ENCODE peak calls at places on chromosomes 2 and 18, in five cellular contexts. Y is IMR-90, D is neuronal stem cell, L is mesenchymal stem cell, U is H1. Q is an unnamed sample.

GRCh38 chr2:240989451-240990265 is 8.8 kb upstream of the SNED1 start:
- DNase-seq in Y (peak), D (no peak), L (peak), U (peak), Q (peak)

GRCh38 chr18:22314406-22314805 is 103.3 kb downstream of the CTAGE1 start:
- DNase-seq in Y (peak), D (no peak), L (peak), U (no peak), Q (peak)

GRCh38 chr18:22408059-22408458 is 9.7 kb downstream of the CTAGE1 start:
- DNase-seq in Y (no peak), D (no peak), L (no peak), U (no peak), Q (peak)

GRCh38 chr2:48219234-48219554 is 310.8 kb upstream of the STON1 start:
- DNase-seq in Y (no peak), D (no peak), L (no peak), U (no peak), Q (no peak)

GRCh38 chr2:190167702-190168101 is 105.2 kb upstream of the MSTN start:
- DNase-seq in Y (no peak), D (no peak), L (no peak), U (no peak), Q (no peak)

GRCh38 chr2:171711351-171711750 is 24.1 kb downstream of the DYNC1I2 start:
- DNase-seq in Y (peak), D (no peak), L (no peak), U (no peak), Q (peak)

GRCh38 chr2:8643996-8644356 is 37.9 kb upstream of the ID2 start:
- DNase-seq in Y (no peak), D (no peak), L (no peak), U (no peak), Q (no peak)

GRCh38 chr18:79011300-79011870 is 31.8 kb downstream of the SALL3 start:
- DNase-seq in Y (no peak), D (no peak), L (no peak), U (no peak), Q (no peak)

GRCh38 chr2:62526531-62527381 is 20.8 kb upstream of the TMEM17 start:
- DNase-seq in Y (no peak), D (no peak), L (no peak), U (no peak), Q (peak)

GRCh38 chr2:96733931-96734330 is 5.9 kb downstream of the LMAN2L start:
- DNase-seq in Y (no peak), D (no peak), L (no peak), U (no peak), Q (no peak)
- H2BK5ac ChIP-seq in Y (no peak), D (no peak), L (no peak), U (no peak), Q (no peak)

GRCh38 chr2:178476477-178476876 is 1.9 kb downstream of the FKBP7 start:
- DNase-seq in Y (no peak), D (no peak), L (no peak), U (no peak), Q (no peak)
- H2BK15ac ChIP-seq in Y (no peak), D (no peak), L (no peak), U (no peak), Q (no peak)

DNA sequence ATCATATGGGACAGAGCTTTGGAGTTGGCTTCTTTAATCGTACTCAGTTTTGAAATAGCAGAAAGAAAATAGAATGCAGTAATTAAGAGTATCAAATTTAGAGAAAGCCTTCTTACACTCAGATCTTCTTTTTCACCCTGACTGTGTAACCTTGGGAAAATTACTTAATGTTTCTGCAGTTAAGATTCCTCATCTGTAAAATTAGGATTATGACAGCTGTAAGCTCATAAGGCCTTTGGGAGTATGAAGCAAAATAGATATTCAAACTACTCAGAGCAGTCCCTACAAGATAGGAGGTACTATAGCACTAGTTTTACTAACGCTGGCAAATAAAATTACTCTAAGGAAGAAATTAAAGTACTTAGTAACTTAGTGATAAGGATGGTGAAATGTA is 5.6 kb downstream of the COL3A1 start:
- DNase-seq in Y (no peak), D (no peak), L (no peak), U (no peak), Q (no peak)
- H3K4me3 ChIP-seq in Y (peak), D (no peak), L (peak), U (no peak), Q (no peak)

GRCh38 chr2:100246163-100247145 is 75.8 kb downstream of the LONRF2 start:
- DNase-seq in Y (no peak), D (no peak), L (peak), U (no peak), Q (peak)

GRCh38 chr2:100247256-100248043 is 74.9 kb downstream of the LONRF2 start:
- DNase-seq in Y (no peak), D (no peak), L (no peak), U (no peak), Q (no peak)

GRCh38 chr2:100250645-100251044 is 71.7 kb downstream of the LONRF2 start:
- DNase-seq in Y (no peak), D (no peak), L (no peak), U (no peak), Q (no peak)

GRCh38 chr2:100248044-100248330 is 74.3 kb downstream of the LONRF2 start:
- DNase-seq in Y (no peak), D (no peak), L (no peak), U (no peak), Q (no peak)

GRCh38 chr2:100248971-100249370 is 73.3 kb downstream of the LONRF2 start:
- DNase-seq in Y (no peak), D (no peak), L (no peak), U (no peak), Q (no peak)
- H2BK5ac ChIP-seq in Y (no peak), D (no peak), L (no peak), U (no peak), Q (no peak)

DNA sequence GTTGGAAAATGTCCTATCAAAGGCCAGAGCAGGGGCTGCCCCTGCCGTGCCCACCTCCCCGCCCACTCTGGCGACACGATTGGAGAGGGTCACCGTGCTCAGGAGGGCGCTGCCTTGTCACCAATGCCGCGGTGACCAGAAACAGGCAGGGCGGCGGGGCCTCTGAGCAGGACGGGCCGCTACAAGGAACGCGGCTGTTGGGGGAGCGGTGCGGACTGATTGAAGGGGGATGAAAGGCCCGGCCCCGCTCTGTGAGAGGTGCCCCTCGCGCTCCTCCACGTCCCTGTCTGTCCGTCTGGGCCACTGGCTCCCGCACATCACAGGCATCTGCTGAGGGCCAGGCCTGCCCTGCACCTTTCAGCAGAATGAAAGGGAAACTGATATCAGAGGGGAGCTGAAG is 243.9 kb downstream of the KLHL29 start:
- DNase-seq in Y (no peak), D (no peak), L (no peak), U (no peak), Q (no peak)
- H2BK15ac ChIP-seq in Y (no peak), D (peak), L (no peak), U (no peak), Q (no peak)

GRCh38 chr18:53843113-53843512 is 381.4 kb downstream of the MBD2 start:
- DNase-seq in Y (no peak), D (no peak), L (no peak), U (no peak), Q (no peak)
- H3K4me3 ChIP-seq in Y (no peak), D (no peak), L (no peak), U (no peak), Q (no peak)

GRCh38 chr2:206692971-206693370 is 25.2 kb downstream of the DYTN start:
- DNase-seq in Y (no peak), D (no peak), L (no peak), U (no peak), Q (no peak)

GRCh38 chr2:206688992-206689391 is 29.2 kb downstream of the DYTN start:
- DNase-seq in Y (no peak), D (no peak), L (no peak), U (no peak), Q (no peak)

GRCh38 chr2:206688453-206688852 is 29.7 kb downstream of the DYTN start:
- DNase-seq in Y (no peak), D (no peak), L (no peak), U (no peak), Q (no peak)

GRCh38 chr2:206696910-206697309 is 21.3 kb downstream of the DYTN start:
- DNase-seq in Y (no peak), D (no peak), L (no peak), U (no peak), Q (no peak)

DNA sequence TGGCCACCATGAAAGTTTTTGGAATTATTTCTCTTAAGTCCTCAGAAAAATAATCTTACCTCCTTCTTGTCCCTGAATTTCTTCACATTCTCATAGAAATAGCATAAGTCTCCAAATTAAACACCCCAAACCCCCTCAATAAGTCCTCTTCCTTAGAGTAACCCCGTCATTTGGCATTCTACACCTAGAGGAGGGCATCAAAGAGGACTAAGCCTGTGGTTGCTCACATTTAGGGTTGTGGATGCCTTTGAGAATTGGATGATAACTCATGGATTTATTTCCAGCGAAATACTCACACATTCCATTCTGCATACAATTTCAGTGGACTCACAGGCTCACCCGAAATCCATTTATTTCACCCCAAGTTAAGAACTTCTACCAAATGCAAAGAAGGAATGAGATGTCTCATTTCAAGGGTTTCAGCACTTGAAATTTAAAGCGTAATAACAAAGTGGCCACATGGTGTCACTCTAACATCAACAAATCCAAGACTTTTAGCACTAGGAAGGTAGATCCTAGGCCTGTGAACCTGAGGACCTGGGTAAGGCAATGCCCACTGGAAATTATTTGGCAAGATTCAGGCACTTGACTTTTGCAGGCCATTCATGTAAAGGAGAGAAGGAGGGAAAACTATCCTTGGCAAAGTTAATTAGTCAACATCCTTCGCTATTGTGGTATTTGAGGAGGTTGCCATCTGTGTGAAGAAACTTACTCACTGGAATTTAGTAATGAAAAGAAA is 24.6 kb downstream of the DYTN start:
- DNase-seq in Y (peak), D (peak), L (peak), U (peak), Q (peak)
- H2BK5ac ChIP-seq in Y (no peak), D (no peak), L (no peak), U (no peak), Q (no peak)

DNA sequence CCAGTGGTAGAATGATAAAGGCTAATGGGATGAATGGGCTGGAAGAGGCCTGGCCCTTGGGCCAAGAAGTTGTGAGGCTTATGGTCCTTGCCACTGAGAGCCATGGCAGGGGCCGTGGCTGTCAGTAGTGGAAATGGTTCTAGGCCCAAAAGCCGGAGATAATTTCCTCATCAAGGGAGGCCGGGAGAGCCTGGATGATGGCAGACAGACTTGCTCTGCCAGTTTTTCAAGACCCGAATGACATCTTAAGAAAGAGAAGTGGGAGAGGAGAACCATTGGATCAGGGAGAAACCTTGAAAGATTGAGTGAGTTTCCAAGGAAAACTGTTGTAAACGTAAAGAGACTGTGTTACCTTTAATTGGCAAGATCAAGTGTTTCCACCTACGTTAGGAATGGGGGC is 46.3 kb upstream of the VPS54 start:
- DNase-seq in Y (no peak), D (no peak), L (no peak), U (no peak), Q (no peak)
- H2BK15ac ChIP-seq in Y (no peak), D (no peak), L (no peak), U (no peak), Q (peak)